ENCODE peak calls at places on chromosomes 2 and 18, in six cellular contexts. A is IMR-90, X is neuronal stem cell, N is mesenchymal stem cell, S is mesendoderm, P is H1. I is an unnamed sample.

GRCh38 chr18:79241755-79242154 is 154.0 kb upstream of the NFATC1 start:
- DNase-seq in A (no peak), X (no peak), N (no peak), S (no peak), P (no peak), I (no peak)

GRCh38 chr18:51361130-51361860 is 163.8 kb upstream of the MEX3C start:
- DNase-seq in A (no peak), X (no peak), N (peak), S (no peak), P (no peak), I (no peak)

GRCh38 chr2:152573168-152573567 is 144.1 kb downstream of the PRPF40A start:
- DNase-seq in A (peak), X (no peak), N (peak), S (peak), P (no peak), I (no peak)

GRCh38 chr18:61183798-61184197 is 149.4 kb upstream of the CDH20 start:
- DNase-seq in A (no peak), X (no peak), N (no peak), S (no peak), P (no peak), I (no peak)

GRCh38 chr2:45334241-45334860 is 276.7 kb downstream of the SRBD1 start:
- DNase-seq in A (no peak), X (no peak), N (no peak), S (no peak), P (no peak), I (no peak)

GRCh38 chr2:199757466-199757865 is 93.5 kb downstream of the FTCDNL1 start:
- DNase-seq in A (no peak), X (no peak), N (no peak), S (no peak), P (no peak), I (no peak)

GRCh38 chr2:165373322-165374025 is 96.0 kb upstream of the CSRNP3 start:
- DNase-seq in A (no peak), X (no peak), N (no peak), S (no peak), P (no peak), I (no peak)

GRCh38 chr18:39173022-39173421 is 1607.4 kb upstream of the CELF4 start:
- DNase-seq in A (no peak), X (no peak), N (no peak), S (peak), P (no peak), I (no peak)

GRCh38 chr2:228590681-228591080 is 409.2 kb upstream of the SPHKAP start:
- DNase-seq in A (no peak), X (no peak), N (no peak), S (no peak), P (no peak), I (no peak)

GRCh38 chr2:174780191-174780590 is 15.9 kb upstream of the CHRNA1 start:
- DNase-seq in A (peak), X (no peak), N (no peak), S (peak), P (no peak), I (no peak)

GRCh38 chr2:170886391-170886790 is 42.7 kb upstream of the GORASP2 start:
- DNase-seq in A (peak), X (no peak), N (peak), S (no peak), P (no peak), I (no peak)

GRCh38 chr18:13254971-13255927 is 36.7 kb downstream of the LDLRAD4 start:
- DNase-seq in A (no peak), X (no peak), N (no peak), S (no peak), P (no peak), I (no peak)

GRCh38 chr2:196314780-196315179 is 143.4 kb upstream of the STK17B start:
- DNase-seq in A (no peak), X (no peak), N (peak), S (peak), P (no peak), I (no peak)

GRCh38 chr2:17035010-17035409 is 369.4 kb upstream of the CYRIA start:
- DNase-seq in A (peak), X (no peak), N (no peak), S (no peak), P (no peak), I (no peak)

GRCh38 chr2:217305882-217306281 is 446.0 kb upstream of the TNP1 start:
- DNase-seq in A (no peak), X (no peak), N (no peak), S (no peak), P (no peak), I (no peak)

GRCh38 chr18:10727477-10727876 is 201.7 kb downstream of the NAPG start:
- DNase-seq in A (peak), X (no peak), N (peak), S (no peak), P (no peak), I (no peak)

GRCh38 chr2:226031078-226031937 is 631.8 kb downstream of the NYAP2 start:
- DNase-seq in A (peak), X (peak), N (peak), S (peak), P (peak), I (peak)

GRCh38 chr18:48134609-48135008 is 204.2 kb upstream of the SMAD2 start:
- DNase-seq in A (no peak), X (no peak), N (no peak), S (no peak), P (no peak), I (no peak)

GRCh38 chr2:96984300-96984699 is 2.1 kb downstream of the FAM178B start:
- DNase-seq in A (no peak), X (no peak), N (no peak), S (peak), P (no peak), I (no peak)

GRCh38 chr2:74743039-74743438 is 89.0 kb downstream of the SEMA4F start:
- DNase-seq in A (no peak), X (no peak), N (no peak), S (no peak), P (no peak), I (no peak)

GRCh38 chr2:124804014-124804940 is 779.2 kb downstream of the CNTNAP5 start:
- DNase-seq in A (peak), X (peak), N (peak), S (peak), P (no peak), I (peak)

GRCh38 chr2:68423966-68424650 is 43.0 kb downstream of the FBXO48 start:
- DNase-seq in A (no peak), X (no peak), N (no peak), S (no peak), P (no peak), I (no peak)

GRCh38 chr2:229514318-229514717 is 200.0 kb downstream of the DNER start:
- DNase-seq in A (no peak), X (no peak), N (no peak), S (no peak), P (no peak), I (no peak)

GRCh38 chr2:45616663-45617411 is 5.8 kb upstream of the SRBD1 start:
- DNase-seq in A (peak), X (no peak), N (peak), S (no peak), P (no peak), I (no peak)

GRCh38 chr2:156398176-156398575 is 38.0 kb upstream of the GPD2 start:
- DNase-seq in A (no peak), X (no peak), N (no peak), S (no peak), P (no peak), I (no peak)

GRCh38 chr18:33181016-33181415 is 259.5 kb downstream of the CCDC178 start:
- DNase-seq in A (no peak), X (no peak), N (peak), S (no peak), P (no peak), I (no peak)
- H3K18ac ChIP-seq in A (no peak), X (no peak), N (no peak), S (no peak), P (no peak), I (no peak)

GRCh38 chr2:122063716-122064115 is 308.3 kb downstream of the TSN start:
- DNase-seq in A (peak), X (no peak), N (no peak), S (no peak), P (no peak), I (no peak)
- H2BK15ac ChIP-seq in A (no peak), X (no peak), N (no peak), S (no peak), P (no peak), I (no peak)

GRCh38 chr2:232402518-232402917 is 4.1 kb upstream of the ALPG start:
- DNase-seq in A (no peak), X (no peak), N (no peak), S (no peak), P (no peak), I (no peak)

GRCh38 chr2:232410238-232410900 is 3.7 kb downstream of the ALPG start:
- DNase-seq in A (no peak), X (no peak), N (no peak), S (no peak), P (no peak), I (no peak)

GRCh38 chr2:232406556-232407310 is at the start of gene ALPG:
- DNase-seq in A (no peak), X (no peak), N (no peak), S (no peak), P (no peak), I (no peak)

GRCh38 chr2:232400244-232401015 is 6.2 kb upstream of the ALPG start:
- DNase-seq in A (no peak), X (no peak), N (no peak), S (no peak), P (no peak), I (no peak)

GRCh38 chr2:232405943-232406510 is 617 bp upstream of the ALPG start:
- DNase-seq in A (no peak), X (no peak), N (no peak), S (no peak), P (no peak), I (no peak)
- H3K27ac ChIP-seq in A (no peak), X (no peak), N (no peak), S (no peak), P (no peak), I (no peak)

GRCh38 chr2:219160186-219161017 is at the start of gene NHEJ1:
- DNase-seq in A (peak), X (peak), N (peak), S (peak), P (peak), I (peak)
- H3K18ac ChIP-seq in A (peak), X (peak), N (peak), S (peak), P (peak), I (peak)

DNA sequence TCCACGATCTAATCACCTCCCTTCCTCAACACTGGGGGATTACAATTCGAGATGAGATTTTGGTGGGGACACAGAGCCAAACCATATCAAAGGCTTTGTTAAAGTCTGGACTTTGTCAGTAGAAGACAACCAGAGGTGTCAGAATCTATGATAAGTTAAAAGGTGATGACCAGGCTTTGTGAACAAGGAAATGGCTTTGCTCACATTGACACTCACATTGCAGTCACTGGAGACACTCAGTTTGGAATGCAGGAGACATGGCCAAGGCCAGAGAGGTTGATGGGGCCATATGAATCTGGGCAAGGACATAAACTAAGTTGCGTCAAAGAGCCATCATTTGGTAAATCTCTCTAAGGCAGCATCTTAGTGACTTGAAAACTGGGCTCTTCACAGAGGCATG is 678.2 kb upstream of the FSHR start:
- DNase-seq in A (no peak), X (no peak), N (no peak), S (peak), P (no peak), I (no peak)
- H2BK15ac ChIP-seq in A (no peak), X (no peak), N (no peak), S (no peak), P (no peak), I (no peak)

GRCh38 chr2:168529900-168530561 is 74.0 kb downstream of the CERS6 start:
- DNase-seq in A (no peak), X (no peak), N (no peak), S (peak), P (no peak), I (no peak)

GRCh38 chr2:168526641-168527040 is 70.6 kb downstream of the CERS6 start:
- DNase-seq in A (no peak), X (no peak), N (peak), S (no peak), P (no peak), I (no peak)

GRCh38 chr2:168529054-168529833 is 73.2 kb downstream of the CERS6 start:
- DNase-seq in A (no peak), X (no peak), N (no peak), S (no peak), P (no peak), I (no peak)

GRCh38 chr2:168528016-168528415 is 71.9 kb downstream of the CERS6 start:
- DNase-seq in A (no peak), X (no peak), N (no peak), S (no peak), P (no peak), I (no peak)

DNA sequence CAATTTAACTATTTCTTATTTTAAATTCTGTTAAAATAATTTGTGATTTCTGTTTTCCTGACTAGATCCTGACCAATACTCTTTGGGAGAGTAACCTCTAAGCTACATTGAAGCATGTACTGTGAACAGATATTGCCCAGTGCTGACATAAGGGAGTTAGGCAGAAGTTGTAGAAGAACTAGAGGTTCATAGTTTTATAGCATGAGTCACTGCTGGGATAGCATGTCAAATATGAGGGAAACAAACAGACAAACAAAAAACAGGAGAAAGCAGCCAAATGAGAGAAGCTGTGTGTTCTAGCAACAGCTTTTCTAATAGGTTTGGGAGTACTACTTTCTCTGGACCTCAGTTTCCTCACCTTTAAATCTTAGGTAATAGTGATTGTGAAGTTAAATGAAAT is 72.4 kb downstream of the CERS6 start:
- DNase-seq in A (peak), X (no peak), N (no peak), S (no peak), P (no peak), I (no peak)
- H3K27ac ChIP-seq in A (no peak), X (no peak), N (no peak), S (no peak), P (no peak), I (no peak)

GRCh38 chr2:5980351-5981054 is 288.3 kb downstream of the SOX11 start:
- DNase-seq in A (no peak), X (no peak), N (no peak), S (no peak), P (no peak), I (no peak)
- H3K18ac ChIP-seq in A (no peak), X (peak), N (no peak), S (no peak), P (no peak), I (no peak)

GRCh38 chr2:220682616-220683015 is 889.5 kb downstream of the EPHA4 start:
- DNase-seq in A (peak), X (no peak), N (peak), S (no peak), P (no peak), I (no peak)
- H2BK15ac ChIP-seq in A (no peak), X (no peak), N (no peak), S (no peak), P (no peak), I (no peak)

GRCh38 chr2:37854676-37855282 is 70.3 kb upstream of the RMDN2 start:
- DNase-seq in A (no peak), X (no peak), N (no peak), S (no peak), P (no peak), I (no peak)

GRCh38 chr2:37858197-37858711 is 66.8 kb upstream of the RMDN2 start:
- DNase-seq in A (peak), X (no peak), N (peak), S (peak), P (no peak), I (no peak)

GRCh38 chr2:37857485-37858196 is 67.4 kb upstream of the RMDN2 start:
- DNase-seq in A (peak), X (no peak), N (no peak), S (peak), P (no peak), I (no peak)

GRCh38 chr2:37855283-37856041 is 69.6 kb upstream of the RMDN2 start:
- DNase-seq in A (no peak), X (no peak), N (no peak), S (no peak), P (no peak), I (no peak)

DNA sequence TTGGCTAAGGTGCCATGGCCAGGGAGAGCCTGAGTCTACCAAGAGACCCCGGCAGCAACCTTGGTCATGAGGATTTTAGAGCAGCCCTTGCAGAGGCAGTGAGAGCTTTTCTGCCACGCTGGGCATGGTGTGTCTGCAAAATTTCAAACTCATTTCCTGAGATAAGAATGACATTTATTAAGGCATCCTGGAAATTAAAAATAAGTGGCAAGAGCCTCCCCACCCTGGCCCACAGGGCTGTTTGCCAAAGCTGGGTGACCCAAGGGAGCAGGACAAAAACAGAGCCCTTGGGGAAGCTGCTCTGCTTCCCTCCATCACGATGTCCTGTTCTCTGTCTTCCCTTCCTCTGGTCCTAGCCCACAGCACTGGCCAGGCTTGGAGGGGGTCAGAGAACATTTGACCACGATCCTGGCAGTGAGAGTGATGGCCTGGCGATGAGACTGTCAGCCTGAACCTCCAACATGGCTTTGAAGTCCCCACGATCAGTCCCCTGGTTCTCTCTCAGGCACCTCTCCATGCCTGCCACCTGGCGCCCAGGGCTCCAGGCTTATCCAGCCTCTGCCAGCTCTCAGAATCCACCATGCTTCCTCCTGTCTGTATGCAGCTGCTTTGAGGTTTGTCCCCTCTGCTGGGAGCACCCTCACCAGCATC is 68.9 kb upstream of the RMDN2 start:
- DNase-seq in A (no peak), X (no peak), N (no peak), S (no peak), P (no peak), I (no peak)
- H3K27ac ChIP-seq in A (no peak), X (no peak), N (no peak), S (no peak), P (no peak), I (no peak)

I was measured in H9.